ENCODE peak calls at places on chromosomes 11 and 22, in seven cellular contexts. One of them, this sample, is unnamed.
A peak's percentile ranks its signal among the peaks of the same experiment; 100 is the strongest.

GRCh38 chr11:76270387-76270786 is 64.1 kb upstream of the WNT11 start:
- DNase-seq in endothelial cell of umbilical vein: no peak
- DNase-seq in A549: no peak
- DNase-seq in H1: no peak
- DNase-seq in WTC11: no peak
- DNase-seq in HCT116: no peak
- DNase-seq in GM12878: no peak
- DNase-seq in this sample: no peak

GRCh38 chr11:90438069-90438468 is 215.2 kb upstream of the CHORDC1 start:
- DNase-seq in endothelial cell of umbilical vein: no peak
- DNase-seq in WTC11: no peak
- DNase-seq in H1: no peak
- DNase-seq in GM12878: no peak
- DNase-seq in HCT116: no peak
- DNase-seq in A549: no peak
- DNase-seq in this sample: no peak

GRCh38 chr11:6403539-6403938 is 13.3 kb downstream of the SMPD1 start:
- DNase-seq in GM12878: no peak
- DNase-seq in WTC11: no peak
- DNase-seq in endothelial cell of umbilical vein: no peak
- DNase-seq in A549: no peak
- DNase-seq in HCT116: no peak
- DNase-seq in H1: no peak
- DNase-seq in this sample: no peak

GRCh38 chr11:95378789-95379188 is 147.8 kb upstream of the SESN3 start:
- DNase-seq in GM12878: no peak
- DNase-seq in HCT116: no peak
- DNase-seq in WTC11: no peak
- DNase-seq in H1: peak; percentile 54
- DNase-seq in endothelial cell of umbilical vein: no peak
- DNase-seq in A549: no peak
- DNase-seq in this sample: no peak

GRCh38 chr11:70730411-70730810 is 332.1 kb downstream of the CTTN start:
- DNase-seq in H1: no peak
- DNase-seq in HCT116: no peak
- DNase-seq in GM12878: no peak
- DNase-seq in endothelial cell of umbilical vein: no peak
- DNase-seq in A549: no peak
- DNase-seq in WTC11: peak; percentile 3
- DNase-seq in this sample: no peak

GRCh38 chr11:9397746-9398680 is 13.6 kb downstream of the IPO7 start:
- DNase-seq in A549: no peak
- DNase-seq in WTC11: no peak
- DNase-seq in GM12878: no peak
- DNase-seq in HCT116: no peak
- DNase-seq in endothelial cell of umbilical vein: no peak
- DNase-seq in H1: no peak
- DNase-seq in this sample: no peak

GRCh38 chr11:87917111-87917510 is 258.1 kb downstream of the RAB38 start:
- DNase-seq in endothelial cell of umbilical vein: peak; percentile 15
- DNase-seq in A549: no peak
- DNase-seq in HCT116: no peak
- DNase-seq in WTC11: no peak
- DNase-seq in GM12878: no peak
- DNase-seq in H1: no peak
- DNase-seq in this sample: no peak

GRCh38 chr11:131754671-131755070 is 384.3 kb downstream of the NTM start:
- DNase-seq in WTC11: no peak
- DNase-seq in H1: no peak
- DNase-seq in A549: no peak
- DNase-seq in GM12878: no peak
- DNase-seq in endothelial cell of umbilical vein: peak; percentile 50
- DNase-seq in HCT116: no peak
- DNase-seq in this sample: no peak

GRCh38 chr11:45204761-45205160 is 58.3 kb downstream of the PRDM11 start:
- DNase-seq in endothelial cell of umbilical vein: no peak
- DNase-seq in H1: no peak
- DNase-seq in A549: no peak
- DNase-seq in GM12878: no peak
- DNase-seq in HCT116: no peak
- DNase-seq in WTC11: peak; percentile 60
- DNase-seq in this sample: no peak

GRCh38 chr11:16293204-16293681 is 63.1 kb downstream of the SOX6 start:
- DNase-seq in WTC11: no peak
- DNase-seq in HCT116: no peak
- DNase-seq in GM12878: no peak
- DNase-seq in endothelial cell of umbilical vein: no peak
- DNase-seq in H1: no peak
- DNase-seq in A549: no peak
- DNase-seq in this sample: no peak

GRCh38 chr11:120462825-120463224 is 48.7 kb upstream of the GRIK4 start:
- DNase-seq in A549: no peak
- DNase-seq in HCT116: no peak
- DNase-seq in H1: no peak
- DNase-seq in WTC11: no peak
- DNase-seq in endothelial cell of umbilical vein: no peak
- DNase-seq in GM12878: no peak
- DNase-seq in this sample: no peak

GRCh38 chr22:30187726-30188407 is 58.7 kb downstream of the LIF start:
- DNase-seq in HCT116: no peak
- DNase-seq in GM12878: no peak
- DNase-seq in endothelial cell of umbilical vein: no peak
- DNase-seq in H1: no peak
- DNase-seq in WTC11: no peak
- DNase-seq in A549: no peak
- DNase-seq in this sample: no peak

GRCh38 chr11:119023741-119024140 is 5.2 kb downstream of the TRAPPC4 start:
- DNase-seq in H1: no peak
- DNase-seq in A549: no peak
- DNase-seq in WTC11: no peak
- DNase-seq in endothelial cell of umbilical vein: no peak
- DNase-seq in HCT116: no peak
- DNase-seq in GM12878: no peak
- DNase-seq in this sample: no peak

GRCh38 chr22:30947163-30947820 is 21.3 kb downstream of the MORC2 start:
- DNase-seq in GM12878: no peak
- DNase-seq in HCT116: no peak
- DNase-seq in H1: no peak
- DNase-seq in endothelial cell of umbilical vein: peak; percentile 12
- DNase-seq in A549: no peak
- DNase-seq in WTC11: no peak
- DNase-seq in this sample: no peak

GRCh38 chr11:121540627-121541026 is 87.9 kb upstream of the SORL1-AS1 start:
- DNase-seq in GM12878: peak; percentile 50
- DNase-seq in WTC11: no peak
- DNase-seq in HCT116: no peak
- DNase-seq in A549: no peak
- DNase-seq in H1: no peak
- DNase-seq in endothelial cell of umbilical vein: peak; percentile 14
- DNase-seq in this sample: peak; percentile 59

GRCh38 chr11:28257761-28258160 is 149.6 kb downstream of the METTL15 start:
- DNase-seq in GM12878: no peak
- DNase-seq in A549: no peak
- DNase-seq in WTC11: no peak
- DNase-seq in HCT116: no peak
- DNase-seq in endothelial cell of umbilical vein: no peak
- DNase-seq in H1: no peak
- DNase-seq in this sample: no peak

GRCh38 chr11:122852071-122852831 is 14.0 kb downstream of the CRTAM start:
- DNase-seq in H1: no peak
- DNase-seq in GM12878: no peak
- DNase-seq in A549: no peak
- DNase-seq in WTC11: no peak
- DNase-seq in endothelial cell of umbilical vein: no peak
- DNase-seq in HCT116: no peak
- DNase-seq in this sample: peak; percentile 33

GRCh38 chr22:23212061-23213030 is 32.0 kb downstream of the BCR start:
- DNase-seq in HCT116: no peak
- DNase-seq in A549: no peak
- DNase-seq in WTC11: no peak
- DNase-seq in H1: no peak
- DNase-seq in endothelial cell of umbilical vein: no peak
- DNase-seq in GM12878: no peak
- DNase-seq in this sample: no peak

GRCh38 chr22:33807465-33807864 is 112.8 kb downstream of the LARGE1 start:
- DNase-seq in H1: no peak
- DNase-seq in WTC11: no peak
- DNase-seq in GM12878: no peak
- DNase-seq in HCT116: no peak
- DNase-seq in A549: no peak
- DNase-seq in endothelial cell of umbilical vein: no peak
- DNase-seq in this sample: no peak

GRCh38 chr22:33812578-33812977 is 107.7 kb downstream of the LARGE1 start:
- DNase-seq in A549: no peak
- DNase-seq in endothelial cell of umbilical vein: no peak
- DNase-seq in H1: no peak
- DNase-seq in HCT116: no peak
- DNase-seq in WTC11: no peak
- DNase-seq in GM12878: no peak
- DNase-seq in this sample: no peak

GRCh38 chr22:33811208-33811607 is 109.1 kb downstream of the LARGE1 start:
- DNase-seq in A549: no peak
- DNase-seq in GM12878: no peak
- DNase-seq in WTC11: no peak
- DNase-seq in HCT116: no peak
- DNase-seq in endothelial cell of umbilical vein: no peak
- DNase-seq in H1: no peak
- DNase-seq in this sample: no peak

GRCh38 chr22:33806191-33806590 is 114.1 kb downstream of the LARGE1 start:
- DNase-seq in A549: no peak
- DNase-seq in H1: no peak
- DNase-seq in HCT116: no peak
- DNase-seq in endothelial cell of umbilical vein: no peak
- DNase-seq in GM12878: peak; percentile 15
- DNase-seq in WTC11: no peak
- DNase-seq in this sample: no peak

DNA sequence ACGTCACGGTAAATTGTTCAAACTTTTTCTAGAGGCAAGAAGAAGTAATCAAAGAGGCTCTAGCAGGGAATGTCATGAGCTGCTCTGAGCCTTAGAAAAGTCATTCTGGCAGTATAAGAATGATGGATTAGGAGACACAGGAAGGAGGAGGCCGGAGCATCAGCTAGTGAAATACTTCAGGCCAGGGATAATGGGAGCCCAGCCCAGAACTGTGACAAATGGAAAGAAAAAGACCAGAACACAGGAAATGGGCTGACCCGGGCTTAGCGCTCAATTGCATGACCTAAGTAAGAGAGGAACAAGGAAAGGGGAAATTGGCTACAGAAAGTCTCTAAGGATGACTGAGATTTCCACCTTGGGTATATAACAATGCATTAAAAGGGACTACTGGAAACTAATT is 108.6 kb downstream of the LARGE1 start:
- DNase-seq in endothelial cell of umbilical vein: no peak
- DNase-seq in WTC11: no peak
- DNase-seq in H1: no peak
- DNase-seq in HCT116: no peak
- DNase-seq in GM12878: no peak
- DNase-seq in A549: no peak
- DNase-seq in this sample: no peak
- TF ChIP-seq MAX in endothelial cell of umbilical vein: no peak
- TF ChIP-seq MAX in WTC11: no peak
- TF ChIP-seq MAX in H1: no peak
- TF ChIP-seq MAX in HCT116: no peak
- TF ChIP-seq MAX in GM12878: no peak
- TF ChIP-seq MAX in A549: no peak
- TF ChIP-seq MAX in this sample: no peak

DNA sequence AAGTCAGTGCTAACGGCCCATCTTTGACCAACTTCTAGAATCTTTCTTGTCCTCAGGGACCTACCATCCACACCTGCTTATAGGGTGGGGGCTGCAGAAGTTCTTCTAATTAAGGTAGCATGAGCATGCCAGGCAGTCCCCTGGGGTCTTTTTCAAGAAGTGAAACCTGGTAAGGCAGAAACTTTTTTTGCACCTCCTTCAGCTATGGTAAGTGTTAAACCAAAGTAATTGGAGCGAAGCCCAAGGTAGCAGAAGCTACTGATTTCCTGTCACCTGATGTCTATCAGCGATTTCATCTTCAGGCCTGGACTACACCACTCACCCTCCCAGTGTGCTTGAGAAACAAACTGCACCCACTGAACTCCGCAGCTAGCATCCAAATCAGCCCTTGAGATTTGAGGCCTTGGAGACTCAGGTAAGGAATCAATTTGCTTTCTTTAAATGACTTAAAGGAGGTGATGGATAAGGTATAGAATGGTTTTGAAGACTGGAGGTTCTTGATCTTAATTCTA is at the start of gene MS4A1:
- DNase-seq in H1: no peak
- DNase-seq in WTC11: no peak
- DNase-seq in A549: no peak
- DNase-seq in HCT116: no peak
- DNase-seq in endothelial cell of umbilical vein: no peak
- DNase-seq in GM12878: peak; percentile 98
- DNase-seq in this sample: no peak
- TF ChIP-seq CTCF in H1: no peak
- TF ChIP-seq CTCF in WTC11: no peak
- TF ChIP-seq CTCF in A549: no peak
- TF ChIP-seq CTCF in HCT116: no peak
- TF ChIP-seq CTCF in endothelial cell of umbilical vein: no peak
- TF ChIP-seq CTCF in GM12878: no peak
- TF ChIP-seq CTCF in this sample: no peak

GRCh38 chr11:57335343-57336110 is at the start of gene SSRP1:
- DNase-seq in WTC11: peak; percentile 79
- DNase-seq in A549: peak; percentile 92
- DNase-seq in GM12878: peak; percentile 47
- DNase-seq in endothelial cell of umbilical vein: peak; percentile 77
- DNase-seq in HCT116: peak; percentile 72
- DNase-seq in H1: peak; percentile 82
- DNase-seq in this sample: peak; percentile 94
- TF ChIP-seq MAX in WTC11: no peak
- TF ChIP-seq MAX in A549: peak; percentile 87
- TF ChIP-seq MAX in GM12878: no peak
- TF ChIP-seq MAX in endothelial cell of umbilical vein: no peak
- TF ChIP-seq MAX in HCT116: peak; percentile 74
- TF ChIP-seq MAX in H1: peak; percentile 49
- TF ChIP-seq MAX in this sample: peak; percentile 72

GRCh38 chr11:73313652-73314051 is 5.6 kb downstream of the ARHGEF17 start:
- DNase-seq in endothelial cell of umbilical vein: peak; percentile 44
- DNase-seq in GM12878: no peak
- DNase-seq in WTC11: no peak
- DNase-seq in H1: no peak
- DNase-seq in HCT116: no peak
- DNase-seq in A549: no peak
- DNase-seq in this sample: peak; percentile 72

GRCh38 chr11:73316422-73316821 is 8.3 kb downstream of the ARHGEF17 start:
- DNase-seq in WTC11: no peak
- DNase-seq in HCT116: no peak
- DNase-seq in A549: no peak
- DNase-seq in H1: no peak
- DNase-seq in endothelial cell of umbilical vein: no peak
- DNase-seq in GM12878: no peak
- DNase-seq in this sample: no peak

GRCh38 chr11:73315288-73316020 is 7.4 kb downstream of the ARHGEF17 start:
- DNase-seq in GM12878: no peak
- DNase-seq in A549: no peak
- DNase-seq in endothelial cell of umbilical vein: no peak
- DNase-seq in H1: no peak
- DNase-seq in WTC11: no peak
- DNase-seq in HCT116: no peak
- DNase-seq in this sample: no peak

GRCh38 chr11:73312806-73313403 is 4.8 kb downstream of the ARHGEF17 start:
- DNase-seq in H1: no peak
- DNase-seq in A549: no peak
- DNase-seq in endothelial cell of umbilical vein: no peak
- DNase-seq in WTC11: no peak
- DNase-seq in GM12878: no peak
- DNase-seq in HCT116: no peak
- DNase-seq in this sample: no peak

GRCh38 chr11:73314121-73314948 is 6.3 kb downstream of the ARHGEF17 start:
- DNase-seq in A549: no peak
- DNase-seq in WTC11: peak; percentile 28
- DNase-seq in HCT116: no peak
- DNase-seq in endothelial cell of umbilical vein: no peak
- DNase-seq in GM12878: no peak
- DNase-seq in H1: no peak
- DNase-seq in this sample: peak; percentile 69
- TF ChIP-seq CTCF in A549: no peak
- TF ChIP-seq CTCF in WTC11: no peak
- TF ChIP-seq CTCF in HCT116: no peak
- TF ChIP-seq CTCF in endothelial cell of umbilical vein: no peak
- TF ChIP-seq CTCF in GM12878: no peak
- TF ChIP-seq CTCF in H1: no peak
- TF ChIP-seq CTCF in this sample: no peak